ENCODE peak calls at places on chromosome 11, in eight cellular contexts. H is SK-N-SH, D is endodermal cell, X is stomach, M is PC-3, G is OCI-LY7, Z is Peyer's patch, E is AG04450. O is an unnamed sample.

GRCh38 chr11:109062445-109062844 is 359.5 kb upstream of the C11orf87 start:
- DNase-seq in D (no peak), M (no peak), H (no peak), E (no peak), G (no peak), X (no peak), Z (no peak), O (no peak)

GRCh38 chr11:85132839-85133238 is 494.3 kb downstream of the DLG2 start:
- DNase-seq in E (no peak), Z (no peak), M (no peak), H (no peak), X (no peak), G (no peak), D (peak), O (no peak)

GRCh38 chr11:69910519-69911309 is 91.5 kb upstream of the FGF3 start:
- DNase-seq in Z (no peak), X (no peak), G (no peak), M (no peak), H (no peak), D (peak), E (no peak), O (no peak)

GRCh38 chr11:2788751-2789140 is 89.0 kb upstream of the KCNQ1OT1 start:
- DNase-seq in E (no peak), M (no peak), Z (peak), H (no peak), G (no peak), D (no peak), X (peak), O (no peak)

GRCh38 chr11:46410021-46410420 is 18.4 kb upstream of the CHRM4 start:
- DNase-seq in E (no peak), H (no peak), G (no peak), Z (no peak), D (peak), X (no peak), M (no peak), O (no peak)

GRCh38 chr11:130947481-130947880 is 31.2 kb upstream of the SNX19 start:
- DNase-seq in M (peak), Z (no peak), H (no peak), X (no peak), G (no peak), D (no peak), E (no peak), O (no peak)

GRCh38 chr11:107438148-107438547 is 19.5 kb downstream of the CWF19L2 start:
- DNase-seq in E (no peak), Z (no peak), D (no peak), G (no peak), X (no peak), H (no peak), M (no peak), O (no peak)

GRCh38 chr11:37688461-37688860 is 1090.4 kb upstream of the RAG2 start:
- DNase-seq in M (no peak), Z (no peak), D (no peak), E (no peak), G (no peak), H (no peak), X (no peak), O (no peak)

GRCh38 chr11:74676596-74676995 is 54.6 kb downstream of the CHRDL2 start:
- DNase-seq in D (no peak), G (no peak), X (no peak), E (no peak), M (no peak), Z (no peak), H (no peak), O (no peak)

GRCh38 chr11:2582958-2583604 is 116.7 kb downstream of the KCNQ1OT1 start:
- DNase-seq in H (no peak), G (no peak), X (peak), Z (peak), M (no peak), E (no peak), D (peak), O (peak)

GRCh38 chr11:134120921-134121526 is 52.2 kb downstream of the JAM3 start:
- DNase-seq in G (no peak), M (no peak), D (no peak), X (no peak), H (peak), E (no peak), Z (no peak), O (no peak)

GRCh38 chr11:75495749-75496641 is 29.7 kb downstream of the GDPD5 start:
- DNase-seq in H (peak), X (no peak), Z (no peak), G (no peak), D (peak), M (peak), E (no peak), O (no peak)

GRCh38 chr11:17760102-17761029 is 25.8 kb downstream of the KCNC1 start:
- DNase-seq in Z (peak), G (peak), M (peak), X (peak), D (peak), E (no peak), H (peak), O (peak)

GRCh38 chr11:46360878-46361277 is 13.6 kb downstream of the DGKZ start:
- DNase-seq in X (no peak), H (no peak), E (no peak), G (peak), Z (no peak), D (no peak), M (no peak), O (no peak)

GRCh38 chr11:73612601-73613137 is 14.8 kb upstream of the FAM168A start:
- DNase-seq in M (no peak), G (no peak), X (no peak), Z (no peak), E (no peak), H (no peak), D (no peak), O (no peak)

GRCh38 chr11:16393335-16393734 is 37.0 kb upstream of the SOX6 start:
- DNase-seq in E (no peak), X (no peak), G (no peak), M (no peak), Z (no peak), H (no peak), D (no peak), O (no peak)

GRCh38 chr11:119875841-119876600 is 147.0 kb upstream of the NECTIN1 start:
- DNase-seq in X (no peak), E (no peak), G (no peak), Z (no peak), D (no peak), H (no peak), M (no peak), O (no peak)

GRCh38 chr11:2571598-2572281 is 126.9 kb downstream of the KCNQ1 start:
- DNase-seq in G (no peak), M (no peak), X (no peak), D (no peak), E (no peak), Z (no peak), H (no peak), O (no peak)

GRCh38 chr11:1952806-1953482 is 5.8 kb downstream of the MRPL23 start:
- DNase-seq in Z (peak), E (no peak), M (no peak), H (no peak), D (no peak), G (no peak), X (no peak), O (no peak)

GRCh38 chr11:119320593-119321524 is 3.9 kb upstream of the MCAM start:
- DNase-seq in H (no peak), Z (peak), D (peak), X (peak), G (peak), E (no peak), M (peak), O (no peak)

GRCh38 chr11:128884703-128885338 is 6.3 kb upstream of the KCNJ5 start:
- DNase-seq in D (peak), X (peak), H (peak), G (peak), Z (peak), E (peak), M (peak), O (peak)

GRCh38 chr11:93728792-93729128 is 12.5 kb downstream of the TAF1D start:
- DNase-seq in M (no peak), E (no peak), X (no peak), D (no peak), Z (no peak), G (peak), H (no peak), O (no peak)

GRCh38 chr11:128904872-128905344 is 13.8 kb downstream of the KCNJ5 start:
- DNase-seq in X (no peak), G (no peak), M (peak), E (no peak), H (peak), D (peak), Z (peak), O (peak)

GRCh38 chr11:45089845-45090499 is 56.5 kb upstream of the PRDM11 start:
- DNase-seq in M (peak), G (peak), X (no peak), H (no peak), D (peak), Z (no peak), E (no peak), O (no peak)

GRCh38 chr11:74048993-74049392 is 40.1 kb upstream of the UCP3 start:
- DNase-seq in G (no peak), H (no peak), D (no peak), Z (no peak), M (no peak), E (no peak), X (no peak), O (no peak)

GRCh38 chr11:126748097-126748756 is 252.3 kb downstream of the KIRREL3 start:
- DNase-seq in M (no peak), Z (no peak), D (no peak), E (no peak), G (no peak), X (no peak), H (no peak), O (no peak)

GRCh38 chr11:17214338-17214737 is 6.6 kb upstream of the PIK3C2A start:
- DNase-seq in Z (no peak), X (no peak), D (no peak), M (no peak), G (no peak), H (no peak), E (no peak), O (no peak)

DNA sequence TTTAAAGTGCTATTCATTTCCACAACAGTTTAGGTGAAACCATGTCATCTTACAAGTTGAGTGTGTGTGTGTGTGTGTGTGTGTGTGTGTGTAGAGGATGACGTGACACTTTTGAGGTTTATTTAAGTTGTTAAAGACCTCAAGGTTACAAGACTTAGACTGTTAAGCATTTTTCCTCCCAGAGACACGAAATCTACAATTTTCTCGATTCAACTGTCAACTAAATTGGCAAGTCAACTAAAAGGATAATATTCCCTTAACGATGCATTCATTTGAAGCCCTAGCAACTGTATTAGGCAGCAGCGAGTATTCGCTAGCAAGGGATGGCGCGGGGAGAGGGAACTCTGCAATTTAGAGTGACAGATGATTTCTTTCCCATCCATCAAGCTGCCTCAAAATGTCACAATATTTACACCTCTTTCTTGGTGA is 17.6 kb upstream of the BDNF start:
- DNase-seq in E (no peak), X (no peak), D (no peak), G (no peak), Z (no peak), M (no peak), H (no peak), O (no peak)
- H3K4me3 ChIP-seq in E (peak), X (peak), D (peak), G (no peak), Z (no peak), M (peak), H (peak), O (peak)

GRCh38 chr11:34366522-34366921 is 8.7 kb upstream of the ABTB2 start:
- DNase-seq in Z (peak), D (peak), G (no peak), X (peak), H (peak), E (no peak), M (peak), O (peak)
- TF ChIP-seq CTCF in Z (peak), D (peak), G (no peak), X (peak), H (peak), E (no peak), M (peak), O (no peak)

GRCh38 chr11:7672960-7673723 is at the start of gene CYB5R2:
- DNase-seq in D (peak), X (peak), M (no peak), G (no peak), E (no peak), H (peak), Z (peak), O (peak)
- H3K27ac ChIP-seq in D (no peak), X (peak), M (no peak), G (no peak), E (no peak), H (no peak), Z (peak), O (no peak)

DNA sequence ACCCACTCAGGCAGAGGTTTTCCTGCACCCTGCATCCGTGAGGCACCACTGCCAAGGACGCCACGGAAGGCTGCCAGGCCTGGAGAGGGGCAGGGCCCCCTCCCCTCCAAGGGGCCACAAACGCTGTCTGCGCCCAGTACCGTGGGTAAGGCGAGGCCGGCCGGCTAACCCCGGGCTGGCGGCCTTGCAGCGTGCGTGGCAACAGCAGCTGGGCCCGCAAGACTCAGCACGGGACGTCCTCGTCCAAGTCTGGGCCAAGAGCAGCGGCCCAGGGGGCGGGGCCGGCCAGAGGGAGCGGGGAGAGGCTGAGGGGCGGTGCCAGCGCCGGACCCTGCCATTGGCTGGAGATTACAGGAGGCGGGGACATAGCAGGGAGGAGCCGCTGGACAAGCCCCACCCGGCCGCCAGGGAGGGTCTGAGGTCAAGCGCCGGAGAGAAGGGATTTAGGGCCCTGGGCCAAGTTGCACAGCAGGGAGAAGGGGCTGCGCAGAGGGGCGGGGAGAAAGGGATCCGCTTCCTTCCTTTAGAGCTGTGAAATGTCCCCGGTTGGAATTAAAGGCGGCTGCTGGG is 16.0 kb downstream of the SLC43A1 start:
- DNase-seq in H (peak), X (peak), D (peak), G (no peak), M (peak), E (peak), Z (peak), O (peak)
- H3K4me3 ChIP-seq in H (peak), X (peak), D (peak), G (no peak), M (peak), E (peak), Z (no peak), O (no peak)

GRCh38 chr11:86487670-86488069 is 113.0 kb downstream of the CCDC81 start:
- DNase-seq in Z (no peak), M (no peak), X (no peak), E (no peak), G (no peak), H (no peak), D (no peak), O (no peak)
- TF ChIP-seq CTCF in Z (no peak), M (no peak), X (no peak), E (no peak), G (no peak), H (no peak), D (peak), O (no peak)

DNA sequence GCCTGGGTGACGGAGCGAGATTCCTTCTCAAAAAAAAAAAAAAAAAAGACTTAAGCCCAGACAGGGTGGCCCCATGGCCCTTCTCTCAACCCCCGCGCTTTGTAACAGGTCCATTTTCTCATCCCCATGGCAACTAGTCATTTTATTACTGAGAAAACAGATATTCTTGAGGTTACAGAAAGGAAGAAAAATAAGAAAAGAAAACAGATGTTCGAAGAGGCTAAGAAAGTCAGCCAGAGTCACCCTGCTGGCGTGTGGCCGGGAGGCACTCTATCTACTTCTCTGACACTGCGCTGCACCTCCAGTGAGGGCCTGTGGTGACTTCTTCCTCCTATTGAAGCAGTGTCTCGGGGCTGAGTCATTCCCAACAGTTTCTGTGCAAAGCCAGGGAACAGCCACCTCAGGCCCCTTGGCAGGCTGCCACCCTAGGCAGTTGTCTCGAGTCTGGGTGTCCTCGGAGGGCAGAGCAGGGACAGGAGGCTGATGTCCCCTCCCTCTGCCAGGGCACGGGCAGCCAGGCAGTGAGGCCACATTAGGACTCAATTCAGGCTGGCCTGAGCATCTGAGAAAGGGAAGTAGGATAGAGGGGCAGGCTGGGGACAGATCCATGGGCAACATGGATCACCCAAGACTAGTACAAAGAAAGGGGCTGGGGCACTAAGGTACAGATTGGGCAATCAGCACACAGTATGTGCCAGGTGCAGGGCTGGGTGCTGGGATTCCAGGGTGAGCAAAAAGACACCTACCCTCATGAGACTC is 16.4 kb upstream of the SYVN1 start:
- DNase-seq in H (peak), X (peak), M (peak), D (peak), G (no peak), E (no peak), Z (peak), O (peak)
- H3K27ac ChIP-seq in H (peak), X (no peak), M (peak), D (no peak), G (no peak), E (peak), Z (peak), O (peak)

DNA sequence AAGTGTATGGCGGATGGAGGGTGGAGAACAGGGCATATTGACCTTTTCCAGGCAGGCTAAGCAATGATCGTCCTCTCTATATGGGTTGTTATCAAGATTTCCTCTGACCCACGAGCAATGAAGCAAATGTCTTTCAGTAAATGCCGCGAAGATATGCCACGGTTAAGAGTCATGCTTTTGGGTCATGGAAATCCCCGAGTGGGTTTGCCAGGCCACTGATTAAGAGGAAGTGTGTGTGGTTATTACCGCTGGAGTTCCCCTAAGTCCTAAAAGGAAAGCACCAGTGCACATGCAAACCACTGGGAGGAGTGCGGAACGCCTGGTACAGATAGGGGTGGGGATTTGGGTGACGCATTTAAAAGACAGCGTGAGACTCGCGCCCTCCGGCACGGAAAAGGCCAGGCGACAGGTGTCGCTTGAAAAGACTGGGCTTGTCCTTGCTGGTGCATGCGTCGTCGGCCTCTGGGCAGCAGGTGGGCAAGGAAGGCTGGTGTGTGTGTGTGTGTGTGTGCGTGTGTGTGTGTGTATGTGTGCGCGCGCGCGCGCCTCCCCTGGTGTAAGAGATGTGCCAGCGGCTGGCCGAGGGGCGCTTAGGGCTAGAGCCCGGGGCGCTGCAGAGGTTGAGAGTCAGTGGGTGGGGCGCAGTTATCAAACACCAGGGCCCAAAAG is at the start of gene BIRC3:
- DNase-seq in H (peak), M (peak), G (peak), Z (peak), X (peak), E (peak), D (peak), O (peak)
- H3K4me3 ChIP-seq in H (peak), M (peak), G (peak), Z (peak), X (peak), E (peak), D (peak), O (peak)

GRCh38 chr11:97092823-97093222 is 703.0 kb downstream of the JRKL start:
- DNase-seq in H (no peak), E (no peak), Z (no peak), D (no peak), G (no peak), X (no peak), M (no peak), O (no peak)
- TF ChIP-seq CTCF in H (peak), E (no peak), Z (no peak), D (peak), G (no peak), X (no peak), M (no peak), O (no peak)

GRCh38 chr11:59556883-59557205 is 45.5 kb downstream of the OR4D9 start:
- DNase-seq in M (peak), H (peak), X (no peak), Z (no peak), G (no peak), D (peak), E (no peak), O (no peak)

GRCh38 chr11:59556115-59556882 is 45.0 kb downstream of the OR4D9 start:
- DNase-seq in M (peak), X (no peak), G (peak), D (peak), Z (peak), H (peak), E (peak), O (peak)

GRCh38 chr11:59559886-59560285 is 48.5 kb downstream of the OR4D9 start:
- DNase-seq in E (no peak), D (no peak), G (peak), H (peak), M (no peak), X (no peak), Z (no peak), O (no peak)

GRCh38 chr11:59560290-59560701 is 49.0 kb downstream of the OR4D9 start:
- DNase-seq in M (peak), E (no peak), Z (peak), D (peak), X (peak), G (peak), H (peak), O (peak)

DNA sequence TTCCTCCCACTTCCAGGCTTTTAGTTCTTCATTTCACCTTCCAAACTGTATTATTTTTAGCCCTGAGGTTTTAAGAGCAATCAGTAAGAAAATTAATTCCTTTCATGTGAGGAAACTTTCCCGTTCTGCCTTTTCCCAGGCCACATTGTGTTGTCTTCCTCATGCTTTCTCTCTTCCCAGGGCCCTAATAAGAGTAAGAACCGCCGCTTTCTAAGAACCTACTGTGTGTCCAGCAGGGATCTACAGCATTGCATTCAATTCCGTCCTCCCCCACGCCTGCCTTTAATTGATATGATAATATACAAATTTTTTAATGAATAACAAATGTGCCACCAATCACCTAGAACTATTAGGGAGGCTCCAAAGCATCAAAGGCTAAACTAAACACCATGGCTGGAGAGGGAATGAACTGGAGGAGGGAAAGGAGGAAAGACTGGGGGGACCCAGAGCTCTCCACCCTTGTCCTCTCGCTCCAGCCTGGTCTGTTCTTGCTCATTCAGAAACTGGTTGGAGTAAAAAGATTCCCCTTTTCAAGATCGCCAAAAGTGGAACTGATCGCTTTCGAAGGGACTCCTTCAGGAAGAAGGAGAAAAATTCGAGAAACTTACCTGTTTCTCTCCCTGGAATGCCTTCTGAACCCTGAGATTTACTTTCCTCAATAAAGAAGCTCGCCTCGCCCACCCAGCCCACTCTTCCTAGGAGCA is 46.8 kb downstream of the OR4D9 start:
- DNase-seq in Z (no peak), E (no peak), M (no peak), X (no peak), H (no peak), G (no peak), D (no peak), O (no peak)
- H3K27ac ChIP-seq in Z (no peak), E (peak), M (no peak), X (no peak), H (no peak), G (no peak), D (no peak), O (no peak)

O was measured in thyroid gland.